ENCODE peak calls at places on chromosome X, in four cellular contexts. One of them, this sample, is unnamed.

GRCh38 chrX:47648376-47648775 is 2.0 kb downstream of the ELK1 start:
- DNase-seq in breast epithelium: no peak
- DNase-seq in endothelial cell: no peak
- DNase-seq in AG09309: no peak
- DNase-seq in this sample: no peak

GRCh38 chrX:23803931-23804381 is 21.0 kb downstream of the SAT1 start:
- DNase-seq in breast epithelium: peak; percentile 51
- DNase-seq in endothelial cell: no peak
- DNase-seq in AG09309: no peak
- DNase-seq in this sample: no peak

GRCh38 chrX:132594129-132594528 is 105.3 kb upstream of the MBNL3 start:
- DNase-seq in breast epithelium: no peak
- DNase-seq in endothelial cell: no peak
- DNase-seq in AG09309: no peak
- DNase-seq in this sample: no peak

GRCh38 chrX:10128386-10128785 is 28.4 kb upstream of the CLCN4 start:
- DNase-seq in breast epithelium: no peak
- DNase-seq in endothelial cell: no peak
- DNase-seq in AG09309: no peak
- DNase-seq in this sample: no peak

GRCh38 chrX:48815266-48815665 is 11.0 kb upstream of the ERAS start:
- DNase-seq in breast epithelium: no peak
- DNase-seq in endothelial cell: no peak
- DNase-seq in AG09309: no peak
- DNase-seq in this sample: no peak

GRCh38 chrX:30706216-30706775 is 53.1 kb downstream of the GK start:
- DNase-seq in breast epithelium: no peak
- DNase-seq in endothelial cell: no peak
- DNase-seq in AG09309: no peak
- DNase-seq in this sample: no peak

GRCh38 chrX:5730561-5730960 is 498.1 kb downstream of the NLGN4X start:
- DNase-seq in breast epithelium: no peak
- DNase-seq in endothelial cell: no peak
- DNase-seq in AG09309: no peak
- DNase-seq in this sample: no peak

GRCh38 chrX:153948847-153949819 is 4.7 kb upstream of the RENBP start:
- DNase-seq in breast epithelium: no peak
- DNase-seq in endothelial cell: peak; percentile 16
- DNase-seq in AG09309: no peak
- DNase-seq in this sample: no peak

GRCh38 chrX:140157611-140158010 is 192.3 kb upstream of the CXorf66 start:
- DNase-seq in breast epithelium: no peak
- DNase-seq in endothelial cell: no peak
- DNase-seq in AG09309: no peak
- DNase-seq in this sample: no peak

GRCh38 chrX:111874241-111874640 is 1.7 kb upstream of the TRPC5OS start:
- DNase-seq in breast epithelium: no peak
- DNase-seq in endothelial cell: no peak
- DNase-seq in AG09309: no peak
- DNase-seq in this sample: no peak

GRCh38 chrX:10507876-10508275 is 112.5 kb downstream of the MID1 start:
- DNase-seq in breast epithelium: no peak
- DNase-seq in endothelial cell: no peak
- DNase-seq in AG09309: no peak
- DNase-seq in this sample: no peak

GRCh38 chrX:139798701-139799100 is 90.7 kb upstream of the MCF2 start:
- DNase-seq in breast epithelium: no peak
- DNase-seq in endothelial cell: no peak
- DNase-seq in AG09309: no peak
- DNase-seq in this sample: no peak

GRCh38 chrX:19811807-19812604 is 75.4 kb downstream of the SH3KBP1 start:
- DNase-seq in breast epithelium: no peak
- DNase-seq in endothelial cell: no peak
- DNase-seq in AG09309: no peak
- DNase-seq in this sample: no peak

GRCh38 chrX:19179389-19179788 is 57.1 kb upstream of the ADGRG2 start:
- DNase-seq in breast epithelium: no peak
- DNase-seq in endothelial cell: no peak
- DNase-seq in AG09309: no peak
- DNase-seq in this sample: no peak

GRCh38 chrX:97844943-97845342 is 961.2 kb downstream of the RPA4 start:
- DNase-seq in breast epithelium: no peak
- DNase-seq in endothelial cell: no peak
- DNase-seq in AG09309: no peak
- DNase-seq in this sample: no peak

GRCh38 chrX:103878466-103879151 is 46.6 kb upstream of the RAB9B start:
- DNase-seq in breast epithelium: no peak
- DNase-seq in endothelial cell: no peak
- DNase-seq in AG09309: peak; percentile 4
- DNase-seq in this sample: no peak

GRCh38 chrX:10429908-10430307 is 190.5 kb downstream of the MID1 start:
- DNase-seq in breast epithelium: no peak
- DNase-seq in endothelial cell: no peak
- DNase-seq in AG09309: no peak
- DNase-seq in this sample: no peak

DNA sequence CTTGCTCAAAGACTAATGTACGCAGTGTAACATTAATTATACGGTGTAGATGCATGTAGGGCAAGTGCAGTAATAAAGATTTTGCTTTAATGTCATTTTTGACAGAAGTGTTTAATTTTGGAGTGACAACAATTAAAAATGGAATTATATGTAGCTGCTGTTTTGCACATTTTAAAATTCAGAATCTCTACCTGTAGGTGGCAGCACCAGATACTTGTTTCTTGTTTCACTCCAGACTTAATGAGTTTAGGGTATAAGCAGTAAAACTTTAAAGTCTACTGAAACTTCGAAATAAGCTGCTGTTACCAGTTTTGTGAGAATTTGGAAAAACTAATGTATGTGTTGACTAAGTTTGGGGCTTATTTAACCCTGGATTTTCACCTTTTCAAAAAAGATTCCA is 144.9 kb downstream of the POLA1 start:
- DNase-seq in breast epithelium: no peak
- DNase-seq in endothelial cell: peak; percentile 3
- DNase-seq in AG09309: peak; percentile 13
- DNase-seq in this sample: no peak
- TF ChIP-seq CTCF in breast epithelium: peak; percentile 36
- TF ChIP-seq CTCF in endothelial cell: peak; percentile 61
- TF ChIP-seq CTCF in AG09309: peak; percentile 48
- TF ChIP-seq CTCF in this sample: no peak

GRCh38 chrX:72021975-72022374 is 109.7 kb downstream of the RTL5 start:
- DNase-seq in breast epithelium: no peak
- DNase-seq in endothelial cell: peak; percentile 15
- DNase-seq in AG09309: no peak
- DNase-seq in this sample: no peak
- TF ChIP-seq CTCF in breast epithelium: no peak
- TF ChIP-seq CTCF in endothelial cell: peak; percentile 59
- TF ChIP-seq CTCF in AG09309: peak; percentile 44
- TF ChIP-seq CTCF in this sample: no peak

GRCh38 chrX:106949366-106949765 is 29.2 kb downstream of the CLDN2 start:
- DNase-seq in breast epithelium: no peak
- DNase-seq in endothelial cell: no peak
- DNase-seq in AG09309: no peak
- DNase-seq in this sample: no peak

GRCh38 chrX:106950381-106950780 is 30.2 kb downstream of the CLDN2 start:
- DNase-seq in breast epithelium: no peak
- DNase-seq in endothelial cell: no peak
- DNase-seq in AG09309: no peak
- DNase-seq in this sample: no peak

GRCh38 chrX:106951230-106951629 is 31.0 kb downstream of the CLDN2 start:
- DNase-seq in breast epithelium: no peak
- DNase-seq in endothelial cell: no peak
- DNase-seq in AG09309: no peak
- DNase-seq in this sample: no peak

GRCh38 chrX:106948641-106949040 is 28.4 kb downstream of the CLDN2 start:
- DNase-seq in breast epithelium: no peak
- DNase-seq in endothelial cell: no peak
- DNase-seq in AG09309: no peak
- DNase-seq in this sample: no peak

DNA sequence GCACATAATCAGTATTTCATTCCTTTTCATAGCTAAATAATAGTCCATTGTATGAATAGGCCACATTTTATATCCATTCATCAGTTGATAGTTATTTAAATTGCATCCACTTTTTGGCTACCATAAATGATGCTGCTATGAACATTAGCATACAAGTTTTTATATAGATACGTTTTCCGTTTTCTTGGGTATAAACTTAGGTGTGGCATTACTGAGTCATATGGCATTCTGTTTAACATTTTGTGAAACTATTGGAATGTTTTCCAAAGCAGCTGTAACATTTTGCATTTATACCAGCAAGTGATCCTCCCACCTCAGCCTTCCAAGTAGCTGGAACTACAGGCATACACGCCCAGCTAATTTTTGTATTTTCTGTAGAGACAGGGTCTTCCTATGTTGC is 26.2 kb downstream of the CLDN2 start:
- DNase-seq in breast epithelium: no peak
- DNase-seq in endothelial cell: no peak
- DNase-seq in AG09309: no peak
- DNase-seq in this sample: no peak
- TF ChIP-seq CTCF in breast epithelium: no peak
- TF ChIP-seq CTCF in endothelial cell: no peak
- TF ChIP-seq CTCF in AG09309: no peak
- TF ChIP-seq CTCF in this sample: no peak

DNA sequence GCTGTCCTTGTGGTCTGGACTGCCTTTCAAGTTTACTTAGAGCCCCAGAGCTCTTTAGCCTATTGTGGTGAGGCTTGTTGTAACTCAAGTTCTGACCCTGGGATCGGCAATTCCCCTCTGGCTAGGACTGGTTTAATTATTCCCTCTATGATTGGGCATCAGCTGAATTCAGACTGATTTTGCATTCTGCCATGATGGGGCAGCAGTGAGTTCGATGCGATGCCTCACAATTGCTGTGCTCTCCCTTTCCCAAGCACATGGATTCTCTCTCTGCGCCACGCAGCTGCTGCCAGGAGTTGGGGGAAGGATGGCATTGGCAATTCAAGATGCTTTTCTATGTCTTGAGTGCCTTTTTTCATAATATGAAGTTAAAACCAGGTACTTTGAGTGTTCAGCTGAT is 327.8 kb upstream of the CXorf51B start:
- DNase-seq in breast epithelium: no peak
- DNase-seq in endothelial cell: no peak
- DNase-seq in AG09309: no peak
- DNase-seq in this sample: no peak
- TF ChIP-seq CTCF in breast epithelium: no peak
- TF ChIP-seq CTCF in endothelial cell: no peak
- TF ChIP-seq CTCF in AG09309: no peak
- TF ChIP-seq CTCF in this sample: no peak

GRCh38 chrX:40152173-40152705 is 54.5 kb upstream of the BCOR start:
- DNase-seq in breast epithelium: no peak
- DNase-seq in endothelial cell: peak; percentile 21
- DNase-seq in AG09309: no peak
- DNase-seq in this sample: no peak

GRCh38 chrX:40152706-40153334 is 55.1 kb upstream of the BCOR start:
- DNase-seq in breast epithelium: no peak
- DNase-seq in endothelial cell: no peak
- DNase-seq in AG09309: no peak
- DNase-seq in this sample: no peak

GRCh38 chrX:40154853-40155616 is 57.3 kb upstream of the BCOR start:
- DNase-seq in breast epithelium: no peak
- DNase-seq in endothelial cell: peak; percentile 43
- DNase-seq in AG09309: no peak
- DNase-seq in this sample: no peak

GRCh38 chrX:40154229-40154852 is 56.6 kb upstream of the BCOR start:
- DNase-seq in breast epithelium: no peak
- DNase-seq in endothelial cell: peak; percentile 23
- DNase-seq in AG09309: no peak
- DNase-seq in this sample: no peak

GRCh38 chrX:40153335-40154221 is 55.8 kb upstream of the BCOR start:
- DNase-seq in breast epithelium: no peak
- DNase-seq in endothelial cell: peak; percentile 22
- DNase-seq in AG09309: no peak
- DNase-seq in this sample: no peak
- TF ChIP-seq CTCF in breast epithelium: no peak
- TF ChIP-seq CTCF in endothelial cell: no peak
- TF ChIP-seq CTCF in AG09309: no peak
- TF ChIP-seq CTCF in this sample: no peak

GRCh38 chrX:32708542-32708941 is 502.8 kb downstream of the DMD start:
- DNase-seq in breast epithelium: no peak
- DNase-seq in endothelial cell: no peak
- DNase-seq in AG09309: no peak
- DNase-seq in this sample: no peak
- TF ChIP-seq CTCF in breast epithelium: no peak
- TF ChIP-seq CTCF in endothelial cell: no peak
- TF ChIP-seq CTCF in AG09309: no peak
- TF ChIP-seq CTCF in this sample: no peak

GRCh38 chrX:138298268-138298667 is 413.2 kb downstream of the FGF13 start:
- DNase-seq in breast epithelium: no peak
- DNase-seq in endothelial cell: no peak
- DNase-seq in AG09309: no peak
- DNase-seq in this sample: no peak
- TF ChIP-seq CTCF in breast epithelium: no peak
- TF ChIP-seq CTCF in endothelial cell: no peak
- TF ChIP-seq CTCF in AG09309: no peak
- TF ChIP-seq CTCF in this sample: no peak

GRCh38 chrX:134741801-134742200 is 83.5 kb upstream of the PLAC1 start:
- DNase-seq in breast epithelium: no peak
- DNase-seq in endothelial cell: no peak
- DNase-seq in AG09309: no peak
- DNase-seq in this sample: no peak
- TF ChIP-seq CTCF in breast epithelium: no peak
- TF ChIP-seq CTCF in endothelial cell: no peak
- TF ChIP-seq CTCF in AG09309: no peak
- TF ChIP-seq CTCF in this sample: no peak

GRCh38 chrX:15522464-15522863 is 21.9 kb downstream of the BMX start:
- DNase-seq in breast epithelium: no peak
- DNase-seq in endothelial cell: no peak
- DNase-seq in AG09309: no peak
- DNase-seq in this sample: no peak

GRCh38 chrX:15529165-15529564 is 28.6 kb downstream of the BMX start:
- DNase-seq in breast epithelium: no peak
- DNase-seq in endothelial cell: no peak
- DNase-seq in AG09309: no peak
- DNase-seq in this sample: no peak

GRCh38 chrX:15523088-15523487 is 22.5 kb downstream of the BMX start:
- DNase-seq in breast epithelium: no peak
- DNase-seq in endothelial cell: no peak
- DNase-seq in AG09309: no peak
- DNase-seq in this sample: no peak

GRCh38 chrX:15525664-15526416 is 25.2 kb downstream of the BMX start:
- DNase-seq in breast epithelium: no peak
- DNase-seq in endothelial cell: no peak
- DNase-seq in AG09309: no peak
- DNase-seq in this sample: no peak

DNA sequence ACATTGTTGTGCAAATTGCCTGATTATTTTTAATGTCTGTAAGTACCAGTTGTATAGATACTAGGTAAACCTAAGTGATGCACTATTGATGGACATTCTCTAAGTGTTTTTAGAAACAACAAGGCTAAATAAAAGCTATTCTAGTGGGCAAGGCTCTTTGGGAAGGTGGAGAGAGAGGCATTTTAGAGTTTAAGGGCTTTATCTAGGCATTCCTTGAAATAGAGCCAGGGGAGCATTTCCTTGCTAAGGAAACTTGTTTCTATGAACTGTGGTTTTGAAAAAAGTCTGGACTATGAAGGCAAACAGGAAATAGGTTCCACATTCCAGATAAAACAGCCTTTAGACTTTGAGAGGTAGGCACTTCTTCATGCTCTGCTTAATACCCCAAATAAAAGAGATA is 23.8 kb downstream of the BMX start:
- DNase-seq in breast epithelium: no peak
- DNase-seq in endothelial cell: no peak
- DNase-seq in AG09309: peak; percentile 5
- DNase-seq in this sample: no peak
- TF ChIP-seq CTCF in breast epithelium: no peak
- TF ChIP-seq CTCF in endothelial cell: no peak
- TF ChIP-seq CTCF in AG09309: no peak
- TF ChIP-seq CTCF in this sample: no peak

This sample was measured in omental fat pad.